ENCODE peak calls at places on chromosomes 11 and 22, in four cellular contexts. O is BJ, C is heart left ventricle, K is kidney. P is an unnamed sample.
A peak's percentile ranks its signal among the peaks of the same experiment; 100 is the strongest.

GRCh38 chr11:2447951-2448650 is 3.3 kb downstream of the KCNQ1 start:
- DNase-seq in O (no peak), K (peak; percentile 48), C (no peak), P (no peak)

GRCh38 chr11:88414385-88414861 is 76.9 kb upstream of the CTSC start:
- DNase-seq in K (no peak), C (peak; percentile 66), O (no peak), P (peak; percentile 60)

GRCh38 chr11:123434262-123434661 is 4.2 kb downstream of the GRAMD1B start:
- DNase-seq in C (no peak), K (no peak), O (no peak), P (no peak)

GRCh38 chr22:42997577-42997976 is 17.4 kb downstream of the PACSIN2 start:
- DNase-seq in K (no peak), O (no peak), C (no peak), P (no peak)

GRCh38 chr11:114564836-114565235 is 5.2 kb upstream of the NXPE1 start:
- DNase-seq in C (no peak), O (no peak), K (no peak), P (no peak)

GRCh38 chr11:34492806-34493414 is 20.7 kb downstream of the ELF5 start:
- DNase-seq in C (peak; percentile 16), O (no peak), K (no peak), P (no peak)

GRCh38 chr11:69464621-69464960 is 16.9 kb upstream of the LINC01488 start:
- DNase-seq in K (peak; percentile 49), O (no peak), C (no peak), P (no peak)

GRCh38 chr11:124887667-124888013 is 10.0 kb downstream of the ROBO4 start:
- DNase-seq in K (no peak), O (no peak), C (no peak), P (no peak)

GRCh38 chr11:66363805-66364535 is 7.6 kb downstream of the SLC29A2 start:
- DNase-seq in C (no peak), K (no peak), O (no peak), P (no peak)

GRCh38 chr11:75240381-75241035 is at the start of gene TPBGL:
- DNase-seq in K (peak; percentile 88), O (no peak), C (no peak), P (no peak)

GRCh38 chr22:33476716-33477115 is 418.5 kb upstream of the SYN3 start:
- DNase-seq in C (no peak), O (no peak), K (no peak), P (no peak)

GRCh38 chr11:44784438-44784760 is 57.6 kb downstream of the TSPAN18 start:
- DNase-seq in C (no peak), O (no peak), K (no peak), P (no peak)

GRCh38 chr11:6350070-6350469 is 29.8 kb upstream of the CAVIN3 start:
- DNase-seq in K (no peak), C (no peak), O (no peak), P (no peak)

GRCh38 chr11:72750086-72750485 is 2.1 kb downstream of the ARAP1 start:
- DNase-seq in O (no peak), C (no peak), K (peak; percentile 61), P (no peak)
- H3K4me3 ChIP-seq in O (no peak overlapping the region), C (no peak overlapping the region), K (no peak overlapping the region), P (no peak overlapping the region)

GRCh38 chr11:60040109-60040508 is at the start of gene OOSP2:
- DNase-seq in O (no peak), K (no peak), C (no peak), P (no peak)
- TF ChIP-seq CTCF in O (no peak), K (no peak), C (no peak), P (no peak)

GRCh38 chr11:68365943-68366435 is 53.6 kb downstream of the LRP5 start:
- DNase-seq in O (no peak), C (no peak), K (no peak), P (no peak)

GRCh38 chr11:68369756-68370155 is 57.4 kb downstream of the LRP5 start:
- DNase-seq in O (no peak), C (no peak), K (no peak), P (no peak)

GRCh38 chr11:68369161-68369560 is 56.8 kb downstream of the LRP5 start:
- DNase-seq in C (no peak), O (no peak), K (no peak), P (no peak)

GRCh38 chr11:68364581-68364980 is 52.2 kb downstream of the LRP5 start:
- DNase-seq in C (no peak), K (no peak), O (no peak), P (no peak)

GRCh38 chr11:68367252-68367651 is 54.9 kb downstream of the LRP5 start:
- DNase-seq in K (no peak), C (no peak), O (no peak), P (no peak)
- H3K4me3 ChIP-seq in K (no peak overlapping the region), C (no peak overlapping the region), O (no peak overlapping the region), P (no peak overlapping the region)

GRCh38 chr11:135036488-135037297 is 624.7 kb upstream of the B3GAT1 start:
- DNase-seq in K (no peak), C (no peak), O (no peak), P (no peak)

GRCh38 chr11:135037828-135038227 is 625.8 kb upstream of the B3GAT1 start:
- DNase-seq in O (no peak), C (no peak), K (no peak), P (no peak)

GRCh38 chr11:135035282-135035681 is 623.2 kb upstream of the B3GAT1 start:
- DNase-seq in C (no peak), K (no peak), O (no peak), P (no peak)

DNA sequence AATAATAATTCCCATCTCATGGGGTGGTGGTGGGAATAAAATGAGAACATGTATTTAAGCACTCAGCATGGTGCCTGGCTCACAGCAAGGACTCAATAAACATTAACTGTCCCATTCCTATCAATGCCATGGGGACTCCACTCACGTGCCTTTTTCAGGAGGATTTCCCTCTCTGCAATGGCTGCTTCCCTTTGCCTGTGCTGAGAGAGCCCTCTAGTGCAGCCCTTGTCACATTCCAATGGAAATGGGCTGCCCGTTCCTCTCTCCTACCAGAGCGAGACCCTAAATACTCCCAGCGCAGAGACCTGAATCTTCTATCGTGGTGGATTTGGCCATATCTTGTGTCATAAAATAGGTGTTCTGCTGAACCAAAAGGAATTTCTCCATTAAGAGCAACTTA is 621.5 kb upstream of the B3GAT1 start:
- DNase-seq in C (no peak), K (no peak), O (no peak), P (no peak)
- TF ChIP-seq CTCF in C (peak; percentile 26), K (no peak), O (no peak), P (no peak)

GRCh38 chr22:50059185-50059880 is 1.2 kb upstream of the TTLL8 start:
- DNase-seq in K (peak; percentile 63), C (no peak), O (peak; percentile 4), P (no peak)
- H3K4me3 ChIP-seq in K (no peak overlapping the region), C (no peak overlapping the region), O (no peak overlapping the region), P (no peak overlapping the region)

GRCh38 chr11:46161201-46161600 is 39.9 kb upstream of the PHF21A start:
- DNase-seq in K (no peak), C (no peak), O (no peak), P (no peak)

GRCh38 chr11:46162700-46163099 is 41.4 kb upstream of the PHF21A start:
- DNase-seq in K (no peak), O (no peak), C (no peak), P (no peak)

GRCh38 chr11:46159694-46160093 is 38.4 kb upstream of the PHF21A start:
- DNase-seq in C (no peak), K (no peak), O (no peak), P (no peak)

GRCh38 chr11:46160100-46160499 is 38.8 kb upstream of the PHF21A start:
- DNase-seq in C (no peak), K (no peak), O (no peak), P (no peak)
- TF ChIP-seq CTCF in C (no peak), K (no peak), O (no peak), P (no peak)

DNA sequence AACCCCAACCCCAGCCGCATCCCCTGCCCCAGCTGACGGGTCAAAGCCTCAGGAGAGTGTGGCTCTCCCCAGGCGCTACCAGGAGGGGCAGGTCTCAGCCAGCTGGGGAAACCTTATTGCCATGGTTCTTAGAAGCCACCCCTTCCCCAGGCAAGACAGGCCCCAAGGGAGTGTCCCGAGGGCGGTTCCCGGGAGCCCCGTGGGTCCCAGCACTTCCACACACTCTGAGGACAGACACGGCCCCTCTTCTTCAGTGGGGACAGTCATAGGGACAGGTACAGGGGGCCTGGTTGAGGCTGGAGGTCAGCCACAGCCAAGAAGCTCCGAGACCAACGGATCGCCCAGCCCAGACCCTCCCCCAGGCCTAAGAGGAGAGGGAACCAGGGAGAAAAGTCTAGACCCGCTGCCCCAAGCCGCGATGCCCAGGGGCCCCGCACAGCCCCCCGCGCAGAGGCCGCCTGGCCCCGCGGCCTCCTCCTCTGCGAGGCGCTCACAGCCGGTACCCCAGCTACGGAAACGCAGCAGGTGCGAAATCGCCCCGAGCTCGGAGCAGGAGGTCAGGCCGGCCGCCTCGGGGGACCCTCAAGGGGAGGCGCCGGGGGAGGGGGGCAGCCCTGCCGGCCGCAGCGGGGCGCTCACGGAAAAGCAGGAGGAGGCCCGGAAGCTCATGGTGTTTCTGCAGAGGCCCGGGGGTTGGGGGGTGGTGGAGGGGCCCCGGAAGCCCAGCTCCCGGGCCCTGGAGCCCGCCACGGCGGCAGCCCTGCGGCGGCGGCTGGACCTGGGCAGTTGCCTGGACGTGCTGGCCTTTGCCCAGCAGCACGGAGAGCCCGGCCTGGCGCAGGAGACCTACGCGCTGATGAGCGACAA is 2.6 kb downstream of the KLHDC7B start:
- DNase-seq in C (no peak), K (peak; percentile 85), O (no peak), P (no peak)
- H3K4me3 ChIP-seq in C (peak overlapping the region; percentile 47), K (no peak overlapping the region), O (no peak overlapping the region), P (no peak overlapping the region)

P was measured in retinal pigment epithelial cell.